ENCODE peak calls at places on chromosomes 5 and 9, in five cellular contexts. U, N, V, D and C are unnamed samples.

GRCh38 chr5:34919077-34919476 is 3.6 kb downstream of the BRIX1 start:
- DNase-seq in V (no peak), N (no peak), D (no peak), U (no peak), C (peak)

GRCh38 chr5:30968971-30969370 is 224.5 kb upstream of the CDH6 start:
- DNase-seq in U (no peak), D (no peak), N (no peak), V (no peak), C (no peak)

GRCh38 chr5:31161772-31162171 is 31.7 kb upstream of the CDH6 start:
- DNase-seq in N (peak), D (no peak), V (peak), U (no peak), C (no peak)

GRCh38 chr9:114898741-114899140 is 31.6 kb downstream of the TNFSF8 start:
- DNase-seq in V (no peak), N (no peak), D (no peak), U (no peak), C (peak)

GRCh38 chr5:68884893-68885292 is 208.9 kb upstream of the SLC30A5 start:
- DNase-seq in V (no peak), N (no peak), U (no peak), D (no peak), C (no peak)

GRCh38 chr5:15694694-15695093 is 194.7 kb downstream of the FBXL7 start:
- DNase-seq in N (no peak), D (no peak), V (no peak), U (peak), C (no peak)

GRCh38 chr5:10201223-10201868 is 48.3 kb downstream of the ATPSCKMT start:
- DNase-seq in N (no peak), U (peak), D (no peak), V (peak), C (peak)

GRCh38 chr5:32508806-32509805 is 64.6 kb upstream of the ZFR start:
- DNase-seq in V (no peak), N (no peak), U (no peak), D (peak), C (no peak)

GRCh38 chr5:108567429-108567828 is 180.3 kb upstream of the FER start:
- DNase-seq in V (no peak), D (no peak), U (no peak), N (no peak), C (no peak)

GRCh38 chr5:180803181-180804128 is 849 bp upstream of the MGAT1 start:
- DNase-seq in N (peak), U (no peak), D (peak), V (no peak), C (peak)
- H3K14ac ChIP-seq in N (peak), U (no peak), D (peak), V (no peak), C (no peak)

GRCh38 chr9:94655739-94656138 is 16.4 kb upstream of the FBP1 start:
- DNase-seq in V (no peak), D (no peak), U (no peak), N (no peak), C (no peak)
- H3K4me3 ChIP-seq in V (no peak), D (no peak), U (no peak), N (no peak), C (no peak)

GRCh38 chr5:1343315-1343751 is 1.6 kb downstream of the CLPTM1L start:
- DNase-seq in D (no peak), U (no peak), V (no peak), N (no peak), C (peak)

GRCh38 chr5:1344975-1345838 is at the start of gene CLPTM1L:
- DNase-seq in V (peak), U (peak), N (peak), D (peak), C (peak)

GRCh38 chr5:1342268-1342667 is 2.6 kb downstream of the CLPTM1L start:
- DNase-seq in D (no peak), N (no peak), U (no peak), V (no peak), C (no peak)

GRCh38 chr5:1345876-1346626 is 1.2 kb upstream of the CLPTM1L start:
- DNase-seq in U (no peak), D (no peak), N (no peak), V (no peak), C (no peak)

GRCh38 chr5:1343931-1344901 is 683 bp downstream of the CLPTM1L start:
- DNase-seq in U (peak), V (no peak), N (no peak), D (no peak), C (peak)
- H3K14ac ChIP-seq in U (peak), V (no peak), N (no peak), D (peak), C (peak)

GRCh38 chr5:132103969-132104391 is 30.4 kb downstream of the CSF2 start:
- DNase-seq in V (no peak), D (no peak), U (no peak), N (no peak), C (no peak)
- H3K4me3 ChIP-seq in V (no peak), D (peak), U (no peak), N (no peak), C (no peak)

GRCh38 chr5:151531581-151531980 is 59.5 kb downstream of the FAT2 start:
- DNase-seq in U (no peak), N (no peak), V (no peak), D (no peak), C (no peak)
- H3K14ac ChIP-seq in U (no peak), N (peak), V (no peak), D (no peak), C (no peak)

GRCh38 chr5:139665626-139666025 is 17.5 kb downstream of the CXXC5 start:
- DNase-seq in N (no peak), U (no peak), V (no peak), D (no peak), C (no peak)
- H3K4me3 ChIP-seq in N (no peak), U (no peak), V (no peak), D (no peak), C (no peak)

GRCh38 chr5:170747851-170748250 is 35.7 kb upstream of the GABRP start:
- DNase-seq in U (no peak), D (no peak), V (no peak), N (no peak), C (peak)

GRCh38 chr5:170746952-170747340 is 36.6 kb upstream of the GABRP start:
- DNase-seq in N (no peak), D (no peak), V (no peak), U (no peak), C (no peak)

GRCh38 chr5:170747357-170747756 is 36.2 kb upstream of the GABRP start:
- DNase-seq in U (no peak), N (no peak), V (no peak), D (no peak), C (no peak)

GRCh38 chr5:170749911-170750431 is 33.6 kb upstream of the GABRP start:
- DNase-seq in D (no peak), V (no peak), U (no peak), N (no peak), C (no peak)

DNA sequence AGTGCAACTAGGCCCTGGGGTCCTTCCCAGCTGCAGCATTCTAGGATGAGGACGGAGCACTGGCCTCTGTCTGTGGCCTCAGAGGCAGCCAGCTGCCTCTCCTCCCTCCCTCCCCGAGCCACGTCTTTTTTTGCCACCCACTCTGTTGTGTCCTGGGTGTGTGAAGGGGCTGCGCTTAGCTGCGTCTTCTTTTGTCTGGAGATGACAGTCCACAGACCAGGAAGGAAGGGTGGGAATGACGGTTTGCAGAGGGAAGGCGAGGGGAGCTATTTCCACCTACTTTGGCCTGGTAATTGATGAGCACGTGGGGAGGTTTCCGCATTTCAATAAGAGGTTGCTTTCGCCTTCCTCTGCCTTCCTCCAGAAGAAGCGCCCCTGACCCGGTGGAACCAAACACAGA is 34.5 kb upstream of the GABRP start:
- DNase-seq in N (no peak), U (no peak), D (no peak), V (no peak), C (no peak)
- H3K14ac ChIP-seq in N (no peak), U (no peak), D (peak), V (no peak), C (no peak)

GRCh38 chr5:170319281-170319680 is 21.7 kb upstream of the LCP2 start:
- DNase-seq in V (no peak), D (no peak), U (no peak), N (no peak), C (no peak)
- H3K4me3 ChIP-seq in V (no peak), D (no peak), U (no peak), N (no peak), C (no peak)